ENCODE peak calls at places on chromosomes 4 and X, in seven cellular contexts. I, Z, S, W, O, C and V are unnamed samples.

GRCh38 chr4:68433582-68433981 is 13.7 kb upstream of the TMPRSS11E start:
- DNase-seq in I (no peak), Z (no peak), S (no peak), W (no peak), O (peak), C (no peak), V (no peak)

GRCh38 chr4:535181-535923 is 36.3 kb downstream of the PIGG start:
- DNase-seq in I (no peak), Z (no peak), S (no peak), W (no peak), O (no peak), C (peak), V (no peak)

GRCh38 chrX:96538104-96538725 is 146.4 kb upstream of the DIAPH2 start:
- DNase-seq in I (no peak), Z (no peak), S (no peak), W (no peak), O (no peak), C (no peak), V (no peak)

GRCh38 chr4:123547167-123547817 is 150.7 kb downstream of the SPRY1 start:
- DNase-seq in I (no peak), Z (peak), S (no peak), W (no peak), O (no peak), C (peak), V (no peak)

GRCh38 chrX:17164079-17164478 is 210.9 kb upstream of the NHS start:
- DNase-seq in I (no peak), Z (no peak), S (no peak), W (no peak), O (no peak), C (no peak), V (no peak)

GRCh38 chrX:111492085-111492484 is 19.4 kb upstream of the SERTM2 start:
- DNase-seq in I (no peak), Z (no peak), S (no peak), W (no peak), O (no peak), C (no peak), V (no peak)

GRCh38 chrX:102767287-102767686 is 46.7 kb downstream of the GPRASP3 start:
- DNase-seq in I (no peak), Z (no peak), S (no peak), W (no peak), O (no peak), C (no peak), V (no peak)

GRCh38 chr4:128163177-128164117 is 102.3 kb downstream of the LARP1B start:
- DNase-seq in I (peak), Z (no peak), S (no peak), W (no peak), O (peak), C (no peak), V (no peak)

GRCh38 chr4:10181745-10182445 is 65.3 kb upstream of the WDR1 start:
- DNase-seq in I (no peak), Z (no peak), S (no peak), W (no peak), O (no peak), C (no peak), V (no peak)

GRCh38 chr4:84948056-84948455 is 18.4 kb downstream of the WDFY3 start:
- DNase-seq in I (peak), Z (no peak), S (no peak), W (no peak), O (no peak), C (no peak), V (no peak)

GRCh38 chr4:56828784-56829535 is 7.5 kb upstream of the SPINK2 start:
- DNase-seq in I (peak), Z (no peak), S (no peak), W (no peak), O (no peak), C (no peak), V (no peak)

GRCh38 chrX:153972368-153973126 is at the start of gene TMEM187:
- DNase-seq in I (peak), Z (peak), S (peak), W (peak), O (no peak), C (peak), V (peak)

GRCh38 chr4:77384094-77384493 is 221.5 kb upstream of the CXCL13 start:
- DNase-seq in I (no peak), Z (no peak), S (no peak), W (no peak), O (no peak), C (no peak), V (no peak)

GRCh38 chrX:31266172-31267076 is 194.6 kb upstream of the FTHL17 start:
- DNase-seq in I (peak), Z (peak), S (no peak), W (peak), O (no peak), C (peak), V (no peak)

GRCh38 chrX:115892056-115892708 is 278.4 kb upstream of the AGTR2 start:
- DNase-seq in I (no peak), Z (peak), S (no peak), W (no peak), O (no peak), C (peak), V (no peak)

GRCh38 chrX:98299785-98300184 is 1416.1 kb downstream of the RPA4 start:
- DNase-seq in I (no peak), Z (no peak), S (no peak), W (no peak), O (no peak), C (no peak), V (no peak)

GRCh38 chrX:101931104-101931493 is 728 bp downstream of the ZMAT1 start:
- DNase-seq in I (no peak), Z (no peak), S (no peak), W (no peak), O (no peak), C (no peak), V (no peak)

GRCh38 chr4:21476753-21477152 is 471.8 kb downstream of the KCNIP4 start:
- DNase-seq in I (no peak), Z (no peak), S (no peak), W (no peak), O (no peak), C (no peak), V (no peak)

GRCh38 chrX:86711531-86712180 is 563.4 kb downstream of the DACH2 start:
- DNase-seq in I (no peak), Z (no peak), S (no peak), W (no peak), O (no peak), C (no peak), V (no peak)

GRCh38 chr4:7864685-7865084 is 75.0 kb downstream of the AFAP1 start:
- DNase-seq in I (no peak), Z (no peak), S (no peak), W (no peak), O (no peak), C (no peak), V (no peak)
- TF ChIP-seq CTCF in I (no peak), Z (no peak), S (no peak), W (no peak), O (no peak), C (no peak), V (no peak)

GRCh38 chr4:6074723-6075122 is 56.5 kb upstream of the C4orf50 start:
- DNase-seq in I (no peak), Z (no peak), S (no peak), W (no peak), O (no peak), C (no peak), V (no peak)

GRCh38 chr4:6079965-6080364 is 61.7 kb upstream of the C4orf50 start:
- DNase-seq in I (no peak), Z (no peak), S (no peak), W (no peak), O (no peak), C (no peak), V (no peak)

GRCh38 chr4:6071191-6071958 is 53.1 kb upstream of the C4orf50 start:
- DNase-seq in I (no peak), Z (no peak), S (no peak), W (no peak), O (no peak), C (no peak), V (no peak)

GRCh38 chr4:6071959-6072720 is 53.9 kb upstream of the C4orf50 start:
- DNase-seq in I (no peak), Z (peak), S (no peak), W (no peak), O (no peak), C (no peak), V (no peak)

GRCh38 chr4:6076391-6076790 is 58.2 kb upstream of the C4orf50 start:
- DNase-seq in I (no peak), Z (no peak), S (no peak), W (no peak), O (no peak), C (no peak), V (no peak)
- TF ChIP-seq CTCF in I (no peak), Z (no peak), S (no peak), W (peak), O (peak), C (no peak), V (peak)

GRCh38 chr4:48908687-48909086 is 2.1 kb upstream of the OCIAD2 start:
- DNase-seq in I (no peak), Z (no peak), S (no peak), W (no peak), O (no peak), C (no peak), V (no peak)

GRCh38 chr4:48907706-48908477 is 1.3 kb upstream of the OCIAD2 start:
- DNase-seq in I (no peak), Z (no peak), S (no peak), W (no peak), O (no peak), C (no peak), V (no peak)

GRCh38 chr4:48912349-48912748 is 5.8 kb upstream of the OCIAD2 start:
- DNase-seq in I (peak), Z (no peak), S (no peak), W (no peak), O (no peak), C (no peak), V (no peak)

GRCh38 chr4:48909697-48910096 is 3.1 kb upstream of the OCIAD2 start:
- DNase-seq in I (peak), Z (peak), S (peak), W (no peak), O (peak), C (peak), V (no peak)

GRCh38 chr4:48910511-48910910 is 3.9 kb upstream of the OCIAD2 start:
- DNase-seq in I (peak), Z (no peak), S (no peak), W (no peak), O (no peak), C (no peak), V (no peak)
- TF ChIP-seq CTCF in I (no peak), Z (no peak), S (no peak), W (no peak), O (no peak), C (no peak), V (no peak)

GRCh38 chrX:138777230-138777629 is 65.7 kb upstream of the FGF13 start:
- DNase-seq in I (no peak), Z (no peak), S (no peak), W (no peak), O (no peak), C (no peak), V (no peak)

GRCh38 chrX:138769918-138770317 is 58.4 kb upstream of the FGF13 start:
- DNase-seq in I (no peak), Z (no peak), S (no peak), W (no peak), O (no peak), C (no peak), V (no peak)

GRCh38 chrX:138771042-138771441 is 59.5 kb upstream of the FGF13 start:
- DNase-seq in I (no peak), Z (no peak), S (no peak), W (no peak), O (no peak), C (no peak), V (no peak)

GRCh38 chrX:138775501-138775900 is 64.0 kb upstream of the FGF13 start:
- DNase-seq in I (peak), Z (no peak), S (no peak), W (peak), O (no peak), C (no peak), V (no peak)
- TF ChIP-seq CTCF in I (peak), Z (peak), S (peak), W (peak), O (peak), C (no peak), V (peak)

GRCh38 chr4:139770361-139770760 is 104.7 kb downstream of the MGST2 start:
- DNase-seq in I (no peak), Z (no peak), S (no peak), W (no peak), O (no peak), C (no peak), V (no peak)

GRCh38 chr4:139768366-139768765 is 102.7 kb downstream of the MGST2 start:
- DNase-seq in I (no peak), Z (no peak), S (no peak), W (no peak), O (no peak), C (no peak), V (no peak)

GRCh38 chr4:139769355-139769754 is 103.7 kb downstream of the MGST2 start:
- DNase-seq in I (no peak), Z (no peak), S (no peak), W (no peak), O (no peak), C (no peak), V (no peak)

GRCh38 chr4:139767585-139767984 is 102.0 kb downstream of the MGST2 start:
- DNase-seq in I (no peak), Z (no peak), S (no peak), W (no peak), O (no peak), C (no peak), V (no peak)

DNA sequence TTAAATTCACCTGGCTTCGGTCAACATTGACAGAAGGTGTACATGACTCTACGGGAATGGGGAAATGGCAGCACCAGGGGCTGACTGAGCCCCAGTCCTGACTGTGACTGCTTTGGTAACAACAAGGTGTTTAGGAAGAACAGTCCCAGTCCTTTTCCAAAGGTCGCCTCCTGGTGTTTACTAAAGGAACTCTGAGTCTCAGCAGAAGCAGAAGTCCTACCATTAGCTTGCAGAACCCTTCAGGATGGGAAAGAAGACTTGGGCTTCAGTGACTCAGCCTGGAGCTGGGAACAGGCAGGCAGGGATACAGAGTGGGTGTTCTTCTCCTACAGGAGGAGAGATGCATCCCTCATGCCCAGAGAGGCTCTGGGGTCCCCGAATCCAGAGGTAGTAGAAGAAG is 103.3 kb downstream of the MGST2 start:
- DNase-seq in I (no peak), Z (no peak), S (no peak), W (no peak), O (no peak), C (no peak), V (no peak)
- TF ChIP-seq CTCF in I (no peak), Z (no peak), S (no peak), W (no peak), O (peak), C (no peak), V (peak)

GRCh38 chrX:72393836-72394517 is 88.3 kb upstream of the CITED1 start:
- DNase-seq in I (no peak), Z (no peak), S (no peak), W (no peak), O (no peak), C (no peak), V (no peak)
- TF ChIP-seq CTCF in I (no peak), Z (no peak), S (no peak), W (no peak), O (no peak), C (no peak), V (no peak)

DNA sequence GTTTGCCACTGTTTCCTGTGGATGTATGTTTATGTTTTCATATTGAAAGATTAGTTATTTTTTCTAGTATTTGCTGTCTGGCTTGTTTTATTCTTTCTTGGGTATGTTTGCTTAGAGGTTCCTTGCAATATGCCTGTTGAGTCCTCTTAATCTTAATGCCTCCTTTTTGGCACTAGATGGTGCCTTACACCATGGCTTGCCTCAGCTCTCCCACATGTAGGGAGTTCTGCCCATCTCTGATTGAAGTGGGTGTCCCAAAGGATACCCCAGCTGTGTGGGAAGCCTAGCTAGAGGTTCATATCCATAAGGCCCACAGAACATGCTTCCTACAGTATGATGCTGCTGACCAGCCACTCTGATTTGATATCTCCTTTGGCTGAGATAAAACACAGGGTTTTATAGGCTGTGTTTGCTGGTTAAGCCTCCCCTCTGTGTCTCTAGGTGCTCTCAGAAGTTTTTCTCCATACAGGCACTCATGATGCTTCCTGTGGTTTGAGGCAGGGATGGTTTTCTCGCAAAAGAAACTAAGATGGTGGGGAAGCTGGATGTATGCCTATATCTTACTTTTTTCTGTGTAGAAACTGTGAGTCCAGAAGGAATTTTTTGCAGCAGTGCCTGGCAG is 162.4 kb downstream of the ASB9 start:
- DNase-seq in I (no peak), Z (no peak), S (no peak), W (no peak), O (no peak), C (no peak), V (no peak)
- TF ChIP-seq CTCF in I (no peak), Z (no peak), S (no peak), W (no peak), O (peak), C (no peak), V (no peak)